ENCODE peak calls at places on chromosomes 4 and X, in nine cellular contexts. Q, Y, M, W, I, K, S, T and A are unnamed samples.

GRCh38 chr4:146450524-146450923 is 71.2 kb downstream of the SLC10A7 start:
- DNase-seq in Q (no peak), Y (no peak), M (no peak), W (no peak), I (no peak), K (peak; percentile 30), S (no peak), T (no peak), A (no peak)

GRCh38 chr4:69092190-69092589 is 4.1 kb upstream of the UGT2B7 start:
- DNase-seq in Q (no peak), Y (no peak), M (no peak), W (no peak), I (no peak), K (peak; percentile 4), S (no peak), T (no peak), A (no peak)

GRCh38 chrX:148365233-148365632 is 135.2 kb upstream of the AFF2 start:
- DNase-seq in Q (no peak), Y (no peak), M (no peak), W (no peak), I (no peak), K (no peak), S (no peak), T (no peak), A (no peak)

GRCh38 chr4:142558851-142559250 is 287.2 kb downstream of the INPP4B start:
- DNase-seq in Q (no peak), Y (no peak), M (no peak), W (no peak), I (no peak), K (peak; percentile 11), S (no peak), T (no peak), A (no peak)

GRCh38 chr4:40256329-40256728 is 59.5 kb downstream of the RHOH start:
- DNase-seq in Q (no peak), Y (peak; percentile 49), M (no peak), W (no peak), I (no peak), K (no peak), S (no peak), T (no peak), A (no peak)

GRCh38 chr4:42627887-42628646 is 28.8 kb downstream of the ATP8A1 start:
- DNase-seq in Q (peak; percentile 65), Y (no peak), M (peak; percentile 88), W (no peak), I (peak; percentile 88), K (no peak), S (peak; percentile 83), T (peak; percentile 27), A (peak; percentile 25)

GRCh38 chr4:96183630-96184029 is 343.7 kb downstream of the PDHA2 start:
- DNase-seq in Q (no peak), Y (no peak), M (no peak), W (no peak), I (no peak), K (no peak), S (no peak), T (no peak), A (no peak)

GRCh38 chr4:123667496-123667895 is 270.9 kb downstream of the SPRY1 start:
- DNase-seq in Q (no peak), Y (no peak), M (no peak), W (no peak), I (no peak), K (peak; percentile 74), S (no peak), T (no peak), A (no peak)

GRCh38 chr4:148574502-148574901 is 132.3 kb upstream of the NR3C2 start:
- DNase-seq in Q (no peak), Y (no peak), M (no peak), W (no peak), I (no peak), K (no peak), S (no peak), T (no peak), A (no peak)

GRCh38 chr4:105350859-105351494 is 122.9 kb downstream of the PPA2 start:
- DNase-seq in Q (no peak), Y (no peak), M (no peak), W (no peak), I (no peak), K (peak; percentile 86), S (no peak), T (no peak), A (no peak)

GRCh38 chr4:21641696-21642095 is 306.9 kb downstream of the KCNIP4 start:
- DNase-seq in Q (no peak), Y (no peak), M (no peak), W (no peak), I (no peak), K (no peak), S (no peak), T (no peak), A (no peak)

GRCh38 chr4:10006236-10006603 is 15.1 kb downstream of the SLC2A9 start:
- DNase-seq in Q (no peak), Y (no peak), M (no peak), W (no peak), I (peak; percentile 45), K (peak; percentile 45), S (no peak), T (peak; percentile 35), A (no peak)

GRCh38 chrX:72297953-72298730 is 7.6 kb downstream of the CITED1 start:
- DNase-seq in Q (no peak), Y (peak; percentile 42), M (no peak), W (no peak), I (no peak), K (no peak), S (no peak), T (no peak), A (no peak)

GRCh38 chr4:33161202-33161601 is 2441.0 kb downstream of the PCDH7 start:
- DNase-seq in Q (no peak), Y (no peak), M (no peak), W (no peak), I (no peak), K (no peak), S (no peak), T (no peak), A (no peak)

GRCh38 chrX:71492086-71493065 is 40.5 kb upstream of the OGT start:
- DNase-seq in Q (peak; percentile 43), Y (no peak), M (peak; percentile 60), W (no peak), I (peak; percentile 61), K (peak; percentile 41), S (peak; percentile 27), T (peak; percentile 25), A (peak; percentile 44)

GRCh38 chr4:58515206-58515605 is 1405.0 kb upstream of the IGFBP7 start:
- DNase-seq in Q (no peak), Y (peak; percentile 62), M (no peak), W (no peak), I (no peak), K (no peak), S (no peak), T (no peak), A (no peak)

GRCh38 chrX:39726810-39727209 is 370.9 kb downstream of the BCOR start:
- DNase-seq in Q (peak; percentile 35), Y (peak; percentile 77), M (no peak), W (no peak), I (peak; percentile 60), K (no peak), S (no peak), T (no peak), A (no peak)

GRCh38 chrX:123590842-123591491 is 141.9 kb downstream of the THOC2 start:
- DNase-seq in Q (no peak), Y (no peak), M (no peak), W (no peak), I (no peak), K (peak; percentile 1), S (no peak), T (no peak), A (no peak)

GRCh38 chr4:119243868-119244267 is 31.4 kb downstream of the USP53 start:
- DNase-seq in Q (no peak), Y (no peak), M (no peak), W (no peak), I (no peak), K (no peak), S (no peak), T (no peak), A (no peak)

GRCh38 chr4:54783402-54784110 is 125.8 kb downstream of the KIT start:
- DNase-seq in Q (no peak), Y (no peak), M (no peak), W (no peak), I (no peak), K (peak; percentile 11), S (no peak), T (no peak), A (no peak)

GRCh38 chr4:13261486-13262257 is 222.5 kb downstream of the RAB28 start:
- DNase-seq in Q (no peak), Y (no peak), M (no peak), W (no peak), I (no peak), K (no peak), S (no peak), T (no peak), A (no peak)

GRCh38 chr4:6767341-6767724 is 15.2 kb upstream of the KIAA0232 start:
- DNase-seq in Q (no peak), Y (no peak), M (no peak), W (no peak), I (no peak), K (no peak), S (no peak), T (no peak), A (no peak)

DNA sequence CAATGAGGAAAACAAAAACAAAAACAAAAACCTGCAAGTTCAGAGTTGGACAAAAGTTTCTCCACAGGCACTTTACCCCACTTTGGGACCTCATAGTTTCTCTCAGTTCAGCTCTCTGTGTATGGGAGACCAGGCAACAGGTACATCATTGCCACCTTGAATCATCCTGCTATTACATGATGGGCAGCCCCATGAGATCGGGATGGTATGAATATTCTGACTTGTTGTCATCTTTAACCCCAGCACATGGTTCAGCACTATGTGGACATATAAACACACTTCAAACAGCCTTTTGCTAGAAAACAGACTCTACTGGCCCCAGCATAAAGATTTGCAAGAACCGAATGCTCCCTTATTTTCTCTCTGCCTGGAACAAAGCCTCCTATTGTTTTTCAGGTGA is 176.9 kb upstream of the SCML1 start:
- DNase-seq in Q (no peak), Y (no peak), M (no peak), W (no peak), I (no peak), K (no peak), S (no peak), T (no peak), A (no peak)
- H3K4me3 ChIP-seq in Q (no peak overlapping the region), Y (no peak overlapping the region), M (no peak overlapping the region), W (no peak overlapping the region), I (no peak overlapping the region), K (no peak overlapping the region), S (no peak overlapping the region), T (no peak overlapping the region), A (no peak overlapping the region)

GRCh38 chrX:45756562-45756961 is 555.9 kb upstream of the DIPK2B start:
- DNase-seq in Q (no peak), Y (no peak), M (no peak), W (no peak), I (no peak), K (no peak), S (no peak), T (no peak), A (peak; percentile 6)
- H3K27ac ChIP-seq in Q (no peak overlapping the region), Y (no peak overlapping the region), M (no peak overlapping the region), W (no peak overlapping the region), I (no peak overlapping the region), K (no peak overlapping the region), S (no peak overlapping the region), T (no peak overlapping the region), A (no peak overlapping the region)

GRCh38 chrX:25019707-25020390 is 4.1 kb upstream of the ARX start:
- DNase-seq in Q (no peak), Y (no peak), M (no peak), W (no peak), I (no peak), K (no peak), S (no peak), T (no peak), A (no peak)
- H3K4me3 ChIP-seq in Q (peak overlapping the region; percentile 22), Y (peak overlapping the region; percentile 7), M (no peak overlapping the region), W (no peak overlapping the region), I (no peak overlapping the region), K (no peak overlapping the region), S (no peak overlapping the region), T (no peak overlapping the region), A (no peak overlapping the region)

GRCh38 chrX:149830192-149830873 is 48.6 kb downstream of the MAGEA9 start:
- DNase-seq in Q (peak; percentile 22), Y (no peak), M (no peak), W (no peak), I (no peak), K (peak; percentile 29), S (no peak), T (no peak), A (peak; percentile 20)
- H3K27ac ChIP-seq in Q (no peak overlapping the region), Y (no peak overlapping the region), M (no peak overlapping the region), W (no peak overlapping the region), I (no peak overlapping the region), K (no peak overlapping the region), S (no peak overlapping the region), T (no peak overlapping the region), A (peak overlapping the region; percentile 59)